ENCODE peak calls at places on chromosomes 13 and 19, in four cellular contexts. F is activated CD8-positive, alpha-beta T cell treated with anti-CD3 and anti-CD28 coated beads for 36 hours; I is body of pancreas; Z is GM10248. L is an unnamed sample.

GRCh38 chr19:46654621-46655152 is 6.3 kb downstream of the DACT3 start:
- DNase-seq in F (no peak), I (no peak), Z (no peak), L (no peak)

GRCh38 chr19:36838784-36839324 is 667 bp upstream of the ZNF790 start:
- DNase-seq in F (no peak), I (no peak), Z (no peak), L (no peak)

GRCh38 chr13:47396915-47397314 is 500.1 kb upstream of the HTR2A start:
- DNase-seq in F (no peak), I (no peak), Z (no peak), L (no peak)

GRCh38 chr13:58476176-58476575 is 844.6 kb downstream of the PCDH17 start:
- DNase-seq in F (no peak), I (no peak), Z (no peak), L (no peak)

GRCh38 chr13:89454736-89455135 is 1783.6 kb downstream of the SLITRK5 start:
- DNase-seq in F (no peak), I (no peak), Z (no peak), L (no peak)

GRCh38 chr19:13267889-13268288 is 117.7 kb downstream of the IER2 start:
- DNase-seq in F (no peak), I (no peak), Z (no peak), L (no peak)

GRCh38 chr13:89726690-89727435 is 1620.6 kb upstream of the MIR17HG start:
- DNase-seq in F (no peak), I (no peak), Z (no peak), L (no peak)

GRCh38 chr13:44432595-44432994 is 59.0 kb downstream of the SERP2 start:
- DNase-seq in F (no peak), I (no peak), Z (no peak), L (no peak)

GRCh38 chr13:25406377-25406776 is 34.6 kb downstream of the ATP8A2 start:
- DNase-seq in F (no peak), I (no peak), Z (no peak), L (no peak)

GRCh38 chr13:27122036-27122435 is 49.6 kb downstream of the USP12 start:
- DNase-seq in F (no peak), I (no peak), Z (no peak), L (no peak)

GRCh38 chr13:47277774-47278173 is 380.9 kb upstream of the HTR2A start:
- DNase-seq in F (no peak), I (no peak), Z (no peak), L (no peak)

GRCh38 chr19:2538096-2538757 is 62.3 kb downstream of the GADD45B start:
- DNase-seq in F (no peak), I (no peak), Z (no peak), L (no peak)

GRCh38 chr19:42108527-42109389 is 23.5 kb downstream of the POU2F2 start:
- DNase-seq in F (peak), I (peak), Z (peak), L (peak)

L was measured in GM06990.